ENCODE peak calls at places on chromosome 1, in ten cellular contexts. B is dorsolateral prefrontal cortex; G is body of pancreas; C is tibial artery; I is CD4-positive, alpha-beta memory T cell; N is thyroid gland; E is spleen; S is mesendoderm; H is fibroblast of lung; M is tibial nerve. Y is an unnamed sample.

GRCh38 chr1:84869750-84870149 is 23.3 kb downstream of the LPAR3 start:
- DNase-seq in B (no peak), G (no peak), C (no peak), I (no peak), N (no peak), E (no peak), S (no peak), H (peak), M (no peak), Y (no peak)

GRCh38 chr1:189205863-189206262 is 1271.8 kb downstream of the BRINP3 start:
- DNase-seq in B (no peak), G (no peak), C (no peak), I (no peak), N (no peak), E (no peak), S (no peak), H (peak), M (no peak), Y (no peak)

GRCh38 chr1:185409763-185410528 is 92.9 kb upstream of the IVNS1ABP start:
- DNase-seq in B (no peak), G (no peak), C (no peak), I (no peak), N (no peak), E (no peak), S (no peak), H (no peak), M (no peak), Y (no peak)

GRCh38 chr1:111270781-111271463 is 19.7 kb upstream of the CHIA start:
- DNase-seq in B (no peak), G (no peak), C (no peak), I (no peak), N (peak), E (no peak), S (peak), H (no peak), M (no peak), Y (no peak)

GRCh38 chr1:8133657-8134430 is 107.7 kb upstream of the ERRFI1 start:
- DNase-seq in B (no peak), G (peak), C (peak), I (no peak), N (peak), E (no peak), S (no peak), H (peak), M (peak), Y (peak)

GRCh38 chr1:53123462-53124129 is 18.8 kb downstream of the SLC1A7 start:
- DNase-seq in B (no peak), G (peak), C (peak), I (no peak), N (no peak), E (no peak), S (no peak), H (peak), M (peak), Y (no peak)

GRCh38 chr1:65231718-65232330 is 77.5 kb upstream of the DNAJC6 start:
- DNase-seq in B (no peak), G (no peak), C (no peak), I (no peak), N (no peak), E (no peak), S (no peak), H (no peak), M (no peak), Y (no peak)

GRCh38 chr1:175576870-175577269 is 166.5 kb downstream of the TNR start:
- DNase-seq in B (no peak), G (no peak), C (no peak), I (no peak), N (no peak), E (no peak), S (no peak), H (no peak), M (no peak), Y (no peak)

GRCh38 chr1:203090667-203091320 is 5.0 kb upstream of the MYOG start:
- DNase-seq in B (no peak), G (no peak), C (no peak), I (no peak), N (no peak), E (no peak), S (no peak), H (no peak), M (no peak), Y (no peak)

GRCh38 chr1:203093754-203094410 is 8.1 kb upstream of the MYOG start:
- DNase-seq in B (no peak), G (no peak), C (no peak), I (no peak), N (no peak), E (no peak), S (no peak), H (no peak), M (no peak), Y (no peak)

GRCh38 chr1:203089651-203090045 is 3.8 kb upstream of the MYOG start:
- DNase-seq in B (no peak), G (no peak), C (no peak), I (no peak), N (no peak), E (no peak), S (no peak), H (no peak), M (no peak), Y (no peak)

GRCh38 chr1:203089001-203089650 is 3.3 kb upstream of the MYOG start:
- DNase-seq in B (no peak), G (no peak), C (no peak), I (no peak), N (no peak), E (no peak), S (no peak), H (no peak), M (no peak), Y (no peak)

GRCh38 chr1:203091761-203092330 is 6.0 kb upstream of the MYOG start:
- DNase-seq in B (no peak), G (no peak), C (no peak), I (no peak), N (no peak), E (no peak), S (no peak), H (no peak), M (no peak), Y (no peak)
- H3K27ac ChIP-seq in B (no peak), G (no peak), C (no peak), I (no peak), N (no peak), E (no peak), S (no peak), H (no peak), M (no peak), Y (no peak)

GRCh38 chr1:203422116-203422515 is 53.5 kb upstream of the PRELP start:
- DNase-seq in B (no peak), G (no peak), C (no peak), I (no peak), N (no peak), E (no peak), S (no peak), H (no peak), M (no peak), Y (no peak)
- H3K27ac ChIP-seq in B (no peak), G (no peak), C (no peak), I (no peak), N (no peak), E (no peak), S (no peak), H (no peak), M (no peak), Y (no peak)

DNA sequence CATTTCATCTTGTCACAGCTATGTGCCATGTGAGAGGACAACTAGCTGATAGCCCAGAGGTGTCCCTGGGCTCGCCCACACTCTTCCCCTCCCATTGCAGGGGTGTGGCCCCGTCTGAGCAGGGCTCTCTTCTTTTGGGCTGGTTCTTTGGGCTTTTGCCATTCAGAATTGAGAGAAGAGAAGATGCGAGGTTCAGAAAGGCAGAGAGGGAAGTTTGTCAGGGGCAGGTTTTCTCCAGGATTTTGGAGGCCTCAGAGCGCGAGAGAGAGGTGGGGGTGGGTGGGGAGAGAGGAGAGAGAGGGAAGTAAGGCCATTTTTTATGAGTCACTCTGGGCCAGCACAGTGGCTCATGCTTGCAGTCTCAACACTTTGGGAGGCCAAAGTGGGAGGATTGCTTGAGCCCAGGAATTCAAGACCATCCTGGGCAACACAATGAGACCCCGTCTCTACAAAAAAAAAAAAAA is 5.2 kb downstream of the IFI6 start:
- DNase-seq in B (no peak), G (no peak), C (no peak), I (no peak), N (no peak), E (no peak), S (no peak), H (no peak), M (no peak), Y (no peak)
- H3K27ac ChIP-seq in B (no peak), G (no peak), C (no peak), I (no peak), N (no peak), E (no peak), S (no peak), H (no peak), M (no peak), Y (no peak)

DNA sequence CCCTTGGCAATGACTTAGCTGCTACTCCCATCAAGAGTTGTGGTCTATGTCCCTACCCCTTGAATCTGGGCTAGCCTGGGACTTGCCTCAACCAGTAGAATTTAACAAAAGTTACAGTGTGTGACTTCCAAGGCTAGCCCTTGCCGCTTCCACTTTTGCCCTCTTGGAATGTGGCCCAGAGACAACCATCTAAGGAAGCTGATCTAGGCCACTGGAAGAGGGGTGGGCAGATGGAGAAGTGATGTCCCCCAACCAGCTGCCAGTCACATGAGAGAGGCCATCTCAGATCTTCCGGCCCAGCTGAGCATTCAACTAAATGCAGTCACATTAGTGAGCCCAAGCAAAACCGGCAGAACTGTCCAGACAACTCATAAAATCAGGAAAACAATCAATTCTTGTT is 115.1 kb downstream of the TOMM20 start:
- DNase-seq in B (no peak), G (peak), C (peak), I (no peak), N (no peak), E (no peak), S (peak), H (no peak), M (no peak), Y (no peak)
- H3K27ac ChIP-seq in B (no peak), G (no peak), C (no peak), I (peak), N (no peak), E (no peak), S (no peak), H (no peak), M (no peak), Y (no peak)